ENCODE peak calls at places on chromosomes 6 and 20, in four cellular contexts. Y, T, K and S are unnamed samples.

GRCh38 chr20:38094373-38094775 is 60.8 kb downstream of the RPRD1B start:
- DNase-seq in Y (peak), T (peak), K (peak), S (no peak)

GRCh38 chr6:144582939-144583613 is 297.9 kb downstream of the UTRN start:
- DNase-seq in Y (no peak), T (peak), K (peak), S (peak)

GRCh38 chr6:157194643-157195042 is 128.7 kb downstream of the TMEM242 start:
- DNase-seq in Y (no peak), T (no peak), K (no peak), S (no peak)

GRCh38 chr6:10416516-10416862 is 1.6 kb upstream of the TFAP2A start:
- DNase-seq in Y (no peak), T (no peak), K (no peak), S (no peak)

GRCh38 chr6:124495316-124496176 is 466.7 kb upstream of the RNF217 start:
- DNase-seq in Y (no peak), T (no peak), K (no peak), S (no peak)

GRCh38 chr6:11538049-11538798 is 675 bp downstream of the TMEM170B start:
- DNase-seq in Y (no peak), T (peak), K (no peak), S (peak)

GRCh38 chr6:151067684-151068596 is 171.8 kb upstream of the AKAP12 start:
- DNase-seq in Y (peak), T (no peak), K (no peak), S (no peak)

GRCh38 chr6:144729502-144729901 is 444.4 kb downstream of the UTRN start:
- DNase-seq in Y (no peak), T (no peak), K (no peak), S (no peak)

GRCh38 chr6:26032387-26033131 is 54.7 kb upstream of the HFE start:
- DNase-seq in Y (no peak), T (no peak), K (peak), S (no peak)

GRCh38 chr20:4869290-4870193 is 131.8 kb downstream of the SLC23A2 start:
- DNase-seq in Y (no peak), T (no peak), K (no peak), S (no peak)

GRCh38 chr6:129644567-129645015 is 65.4 kb downstream of the ARHGAP18 start:
- DNase-seq in Y (peak), T (no peak), K (no peak), S (no peak)

GRCh38 chr20:1632228-1632577 is 12.4 kb upstream of the SIRPB1 start:
- DNase-seq in Y (no peak), T (no peak), K (no peak), S (no peak)

GRCh38 chr6:11008821-11009220 is 35.3 kb downstream of the ELOVL2 start:
- DNase-seq in Y (no peak), T (no peak), K (no peak), S (no peak)

GRCh38 chr6:75337805-75338204 is 53.2 kb upstream of the TMEM30A start:
- DNase-seq in Y (no peak), T (no peak), K (no peak), S (no peak)

GRCh38 chr20:19100975-19101374 is 111.5 kb upstream of the SLC24A3 start:
- DNase-seq in Y (no peak), T (no peak), K (no peak), S (no peak)

GRCh38 chr6:33420493-33421343 is 853 bp downstream of the SYNGAP1 start:
- DNase-seq in Y (no peak), T (no peak), K (no peak), S (no peak)

GRCh38 chr6:16548121-16548520 is 213.1 kb downstream of the ATXN1 start:
- DNase-seq in Y (no peak), T (no peak), K (no peak), S (no peak)

GRCh38 chr6:111294374-111294967 is 188.5 kb downstream of the REV3L start:
- DNase-seq in Y (no peak), T (no peak), K (no peak), S (no peak)

GRCh38 chr6:147774856-147775255 is 266.4 kb downstream of the SAMD5 start:
- DNase-seq in Y (peak), T (no peak), K (no peak), S (peak)

GRCh38 chr6:46933751-46934150 is 12.0 kb upstream of the ADGRF5 start:
- DNase-seq in Y (no peak), T (no peak), K (no peak), S (no peak)

GRCh38 chr6:108168980-108169800 is 3.4 kb downstream of the NR2E1 start:
- DNase-seq in Y (no peak), T (no peak), K (no peak), S (no peak)

DNA sequence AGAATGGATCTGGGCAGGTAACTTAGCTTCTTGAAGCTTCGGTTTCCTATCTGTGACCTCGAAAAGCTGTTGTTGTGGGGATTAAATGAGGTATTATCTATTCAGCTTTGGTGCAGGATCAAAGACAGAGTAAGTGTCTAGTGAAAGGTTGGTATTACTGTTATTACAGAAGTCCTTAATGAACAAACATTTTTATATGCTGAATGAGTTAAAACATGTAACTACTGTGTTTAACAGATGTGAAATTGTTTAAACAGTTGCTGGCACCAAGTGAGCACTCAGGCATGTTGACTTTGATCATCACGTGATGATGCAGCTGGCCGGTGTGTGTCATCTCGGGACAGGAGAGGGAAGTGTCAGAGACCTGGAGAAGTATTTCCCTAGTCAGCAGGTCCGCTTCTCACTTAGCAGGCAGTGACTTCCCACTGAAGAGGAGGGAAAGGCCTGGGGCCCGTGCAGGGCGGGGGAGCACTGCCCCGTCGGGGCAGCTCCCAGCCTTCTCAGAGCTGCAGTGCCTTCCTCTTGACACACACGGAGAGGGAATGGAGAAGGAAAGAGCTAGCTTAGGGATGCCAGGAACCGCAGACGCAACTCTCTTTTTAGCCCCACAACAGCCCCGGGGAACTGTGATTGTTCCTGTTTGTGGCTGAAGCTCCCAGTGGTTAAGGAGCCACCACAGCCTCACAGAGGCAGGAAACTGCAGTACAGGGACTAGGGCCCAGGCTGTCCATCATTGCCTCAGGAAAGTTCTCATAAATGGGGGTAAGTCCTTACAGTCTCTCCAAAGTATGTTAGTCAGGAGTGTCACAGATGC is 18.0 kb downstream of the TUBB2A start:
- DNase-seq in Y (peak), T (no peak), K (no peak), S (no peak)
- TF ChIP-seq SP1 in Y (no peak), T (no peak), K (no peak), S (no peak)

GRCh38 chr20:41308726-41309413 is 8.7 kb downstream of the ZHX3 start:
- DNase-seq in Y (no peak), T (peak), K (no peak), S (no peak)
- TF ChIP-seq FOXK2 in Y (no peak), T (no peak), K (no peak), S (no peak)

GRCh38 chr6:170280689-170281045 is 10.2 kb downstream of the DLL1 start:
- DNase-seq in Y (no peak), T (no peak), K (no peak), S (no peak)
- TF ChIP-seq SP1 in Y (no peak), T (no peak), K (no peak), S (no peak)

GRCh38 chr20:11473971-11474370 is 443.7 kb upstream of the BTBD3 start:
- DNase-seq in Y (no peak), T (no peak), K (no peak), S (no peak)
- TF ChIP-seq FOXK2 in Y (no peak), T (no peak), K (no peak), S (no peak)

GRCh38 chr6:135030532-135031178 is 24.0 kb downstream of the HBS1L start:
- DNase-seq in Y (no peak), T (no peak), K (no peak), S (no peak)

GRCh38 chr6:135025775-135026174 is 28.8 kb downstream of the HBS1L start:
- DNase-seq in Y (no peak), T (no peak), K (no peak), S (no peak)

GRCh38 chr6:135033238-135033637 is 21.4 kb downstream of the HBS1L start:
- DNase-seq in Y (no peak), T (no peak), K (no peak), S (no peak)

GRCh38 chr6:135025175-135025574 is 29.4 kb downstream of the HBS1L start:
- DNase-seq in Y (no peak), T (no peak), K (no peak), S (no peak)

DNA sequence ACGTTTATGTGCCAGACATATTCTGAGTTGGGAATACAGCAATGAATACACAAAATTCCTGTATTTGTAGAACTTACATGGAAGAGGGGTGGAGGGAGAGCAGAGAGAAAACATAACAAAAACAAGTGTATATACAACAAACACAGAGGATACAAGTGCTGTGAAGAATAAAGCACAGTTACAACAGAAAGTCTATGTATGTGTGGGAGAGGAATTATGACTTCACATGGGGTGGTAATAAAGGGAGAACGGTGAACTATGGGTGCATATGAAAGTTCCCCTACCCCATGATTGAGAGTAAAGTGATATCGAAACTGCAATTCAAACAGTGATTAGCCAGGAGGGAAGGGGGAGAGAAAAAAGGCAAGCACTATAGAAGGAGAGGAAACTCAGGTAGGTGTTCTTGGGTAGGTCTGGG is 24.6 kb downstream of the HBS1L start:
- DNase-seq in Y (no peak), T (no peak), K (peak), S (no peak)
- TF ChIP-seq SP1 in Y (no peak), T (no peak), K (peak), S (no peak)

GRCh38 chr20:52722926-52723325 is 249.2 kb upstream of the TSHZ2 start:
- DNase-seq in Y (no peak), T (no peak), K (no peak), S (no peak)
- TF ChIP-seq FOXK2 in Y (no peak), T (no peak), K (no peak), S (no peak)

DNA sequence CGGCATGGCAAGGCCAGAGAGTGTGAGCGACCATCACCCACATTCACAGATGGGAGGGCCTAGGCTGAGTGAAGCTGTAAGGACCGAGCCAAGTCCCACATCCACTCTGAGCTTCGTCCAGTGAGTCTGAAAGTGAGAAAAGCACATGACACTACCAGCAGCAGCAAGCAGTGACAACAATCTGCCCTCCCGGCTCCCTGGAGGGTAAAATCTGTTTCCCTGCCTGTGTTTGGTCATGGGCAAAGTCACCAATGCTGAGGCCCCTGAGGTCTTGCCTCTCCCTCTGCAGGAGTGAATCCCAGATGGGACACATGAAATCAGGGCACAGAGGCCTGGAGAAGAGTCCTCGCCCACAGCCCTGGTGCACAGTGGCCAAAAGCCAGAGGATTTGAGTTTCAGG is 6.4 kb upstream of the CST7 start:
- DNase-seq in Y (no peak), T (no peak), K (no peak), S (no peak)
- TF ChIP-seq SP1 in Y (no peak), T (no peak), K (no peak), S (no peak)

GRCh38 chr20:13839421-13840092 is 54.7 kb downstream of the NDUFAF5 start:
- DNase-seq in Y (no peak), T (no peak), K (no peak), S (no peak)
- TF ChIP-seq FOXK2 in Y (no peak), T (no peak), K (no peak), S (no peak)

GRCh38 chr20:40080059-40080652 is 608.9 kb downstream of the MAFB start:
- DNase-seq in Y (no peak), T (no peak), K (no peak), S (no peak)
- TF ChIP-seq SP1 in Y (no peak), T (no peak), K (no peak), S (no peak)

GRCh38 chr6:7267071-7267470 is 45.9 kb downstream of the SSR1 start:
- DNase-seq in Y (no peak), T (no peak), K (no peak), S (no peak)

GRCh38 chr6:7264686-7265384 is 48.2 kb downstream of the SSR1 start:
- DNase-seq in Y (peak), T (no peak), K (no peak), S (no peak)

GRCh38 chr6:7268362-7269310 is 44.4 kb downstream of the SSR1 start:
- DNase-seq in Y (no peak), T (no peak), K (no peak), S (peak)

GRCh38 chr6:7269816-7270215 is 43.2 kb downstream of the SSR1 start:
- DNase-seq in Y (no peak), T (no peak), K (no peak), S (no peak)

DNA sequence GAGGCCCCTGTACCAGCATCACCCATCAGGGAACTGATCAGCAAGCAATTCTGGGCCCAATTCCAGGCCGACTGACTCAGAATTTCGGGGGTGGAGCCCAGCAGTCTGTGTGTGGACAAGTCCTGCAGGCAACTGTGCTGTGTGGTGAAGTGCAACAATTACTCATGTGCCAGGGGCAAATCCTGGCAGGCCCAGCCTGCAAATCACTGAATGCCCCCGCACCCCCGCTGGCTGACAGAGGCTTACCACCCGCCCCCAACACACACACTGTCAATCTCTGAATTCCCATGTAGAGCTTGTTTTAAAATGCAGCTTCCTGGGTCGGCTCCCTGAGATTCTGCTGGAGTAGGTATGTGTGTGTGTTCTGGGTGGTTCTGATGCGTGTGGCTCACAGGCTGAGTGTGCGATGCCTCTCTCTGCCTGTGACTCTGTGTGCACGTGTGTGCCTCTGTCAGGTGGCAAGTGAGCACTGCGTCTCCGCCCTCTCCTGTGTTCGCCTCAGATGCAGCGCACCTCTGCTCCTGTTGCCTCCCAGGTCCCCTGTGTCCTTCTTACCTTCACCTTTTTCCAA is 45.4 kb downstream of the SSR1 start:
- DNase-seq in Y (peak), T (no peak), K (no peak), S (no peak)
- TF ChIP-seq FOXK2 in Y (no peak), T (no peak), K (no peak), S (no peak)